ENCODE peak calls at places on chromosomes 13 and 19, in four cellular contexts. One of them, this sample, is unnamed.

GRCh38 chr13:26300140-26300539 is 46.2 kb downstream of the CDK8 start:
- DNase-seq in stimulated activated CD8-positive, alpha-beta memory T cell treated with anti-CD3 and anti-CD28 coated beads, Interleukin-15, amount 100 ng/mL, for 1 hour: no peak
- DNase-seq in GDM1: no peak
- DNase-seq in endodermal cell: no peak
- DNase-seq in this sample: no peak

GRCh38 chr13:73138967-73139491 is 80.2 kb downstream of the KLF5 start:
- DNase-seq in stimulated activated CD8-positive, alpha-beta memory T cell treated with anti-CD3 and anti-CD28 coated beads, Interleukin-15, amount 100 ng/mL, for 1 hour: no peak
- DNase-seq in GDM1: no peak
- DNase-seq in endodermal cell: no peak
- DNase-seq in this sample: no peak

GRCh38 chr13:83798731-83799130 is 83.5 kb downstream of the SLITRK1 start:
- DNase-seq in stimulated activated CD8-positive, alpha-beta memory T cell treated with anti-CD3 and anti-CD28 coated beads, Interleukin-15, amount 100 ng/mL, for 1 hour: no peak
- DNase-seq in GDM1: no peak
- DNase-seq in endodermal cell: no peak
- DNase-seq in this sample: no peak

GRCh38 chr19:48966541-48967345 is 1.6 kb downstream of the FTL start:
- DNase-seq in stimulated activated CD8-positive, alpha-beta memory T cell treated with anti-CD3 and anti-CD28 coated beads, Interleukin-15, amount 100 ng/mL, for 1 hour: no peak
- DNase-seq in GDM1: no peak
- DNase-seq in endodermal cell: no peak
- DNase-seq in this sample: no peak

GRCh38 chr13:114318624-114319023 is 4.3 kb downstream of the CHAMP1 start:
- DNase-seq in stimulated activated CD8-positive, alpha-beta memory T cell treated with anti-CD3 and anti-CD28 coated beads, Interleukin-15, amount 100 ng/mL, for 1 hour: no peak
- DNase-seq in GDM1: no peak
- DNase-seq in endodermal cell: no peak
- DNase-seq in this sample: no peak

GRCh38 chr13:112134150-112135075 is 67.5 kb downstream of the SOX1 start:
- DNase-seq in stimulated activated CD8-positive, alpha-beta memory T cell treated with anti-CD3 and anti-CD28 coated beads, Interleukin-15, amount 100 ng/mL, for 1 hour: no peak
- DNase-seq in GDM1: no peak
- DNase-seq in endodermal cell: peak
- DNase-seq in this sample: no peak

GRCh38 chr19:1343026-1343425 is 40.7 kb upstream of the NDUFS7 start:
- DNase-seq in stimulated activated CD8-positive, alpha-beta memory T cell treated with anti-CD3 and anti-CD28 coated beads, Interleukin-15, amount 100 ng/mL, for 1 hour: no peak
- DNase-seq in GDM1: no peak
- DNase-seq in endodermal cell: no peak
- DNase-seq in this sample: no peak

GRCh38 chr19:10701955-10702307 is 692 bp downstream of the QTRT1 start:
- DNase-seq in stimulated activated CD8-positive, alpha-beta memory T cell treated with anti-CD3 and anti-CD28 coated beads, Interleukin-15, amount 100 ng/mL, for 1 hour: no peak
- DNase-seq in GDM1: no peak
- DNase-seq in endodermal cell: peak
- DNase-seq in this sample: peak

GRCh38 chr19:30249911-30250310 is 122.3 kb upstream of the ZNF536 start:
- DNase-seq in stimulated activated CD8-positive, alpha-beta memory T cell treated with anti-CD3 and anti-CD28 coated beads, Interleukin-15, amount 100 ng/mL, for 1 hour: no peak
- DNase-seq in GDM1: no peak
- DNase-seq in endodermal cell: peak
- DNase-seq in this sample: no peak

GRCh38 chr13:35716186-35716585 is 239.7 kb upstream of the MAB21L1 start:
- DNase-seq in stimulated activated CD8-positive, alpha-beta memory T cell treated with anti-CD3 and anti-CD28 coated beads, Interleukin-15, amount 100 ng/mL, for 1 hour: no peak
- DNase-seq in GDM1: no peak
- DNase-seq in endodermal cell: no peak
- DNase-seq in this sample: no peak

GRCh38 chr19:47464619-47465018 is 7.1 kb downstream of the SLC8A2 start:
- DNase-seq in stimulated activated CD8-positive, alpha-beta memory T cell treated with anti-CD3 and anti-CD28 coated beads, Interleukin-15, amount 100 ng/mL, for 1 hour: no peak
- DNase-seq in GDM1: no peak
- DNase-seq in endodermal cell: no peak
- DNase-seq in this sample: no peak

GRCh38 chr13:51818771-51819511 is 15.0 kb upstream of the DHRS12 start:
- DNase-seq in stimulated activated CD8-positive, alpha-beta memory T cell treated with anti-CD3 and anti-CD28 coated beads, Interleukin-15, amount 100 ng/mL, for 1 hour: no peak
- DNase-seq in GDM1: no peak
- DNase-seq in endodermal cell: no peak
- DNase-seq in this sample: no peak

GRCh38 chr19:50268501-50268900 is 60.7 kb downstream of the KCNC3 start:
- DNase-seq in stimulated activated CD8-positive, alpha-beta memory T cell treated with anti-CD3 and anti-CD28 coated beads, Interleukin-15, amount 100 ng/mL, for 1 hour: no peak
- DNase-seq in GDM1: no peak
- DNase-seq in endodermal cell: no peak
- DNase-seq in this sample: no peak

GRCh38 chr19:17402982-17403855 is 2.2 kb downstream of the BST2 start:
- DNase-seq in stimulated activated CD8-positive, alpha-beta memory T cell treated with anti-CD3 and anti-CD28 coated beads, Interleukin-15, amount 100 ng/mL, for 1 hour: peak
- DNase-seq in GDM1: no peak
- DNase-seq in endodermal cell: peak
- DNase-seq in this sample: no peak

GRCh38 chr19:5352229-5352763 is 11.7 kb upstream of the PTPRS start:
- DNase-seq in stimulated activated CD8-positive, alpha-beta memory T cell treated with anti-CD3 and anti-CD28 coated beads, Interleukin-15, amount 100 ng/mL, for 1 hour: no peak
- DNase-seq in GDM1: no peak
- DNase-seq in endodermal cell: peak
- DNase-seq in this sample: no peak

GRCh38 chr19:3785464-3785937 is 680 bp downstream of the MATK start:
- DNase-seq in stimulated activated CD8-positive, alpha-beta memory T cell treated with anti-CD3 and anti-CD28 coated beads, Interleukin-15, amount 100 ng/mL, for 1 hour: no peak
- DNase-seq in GDM1: no peak
- DNase-seq in endodermal cell: peak
- DNase-seq in this sample: no peak

GRCh38 chr19:31263317-31263716 is 85.9 kb downstream of the TSHZ3 start:
- DNase-seq in stimulated activated CD8-positive, alpha-beta memory T cell treated with anti-CD3 and anti-CD28 coated beads, Interleukin-15, amount 100 ng/mL, for 1 hour: no peak
- DNase-seq in GDM1: no peak
- DNase-seq in endodermal cell: peak
- DNase-seq in this sample: no peak

GRCh38 chr13:21688056-21688455 is 17.2 kb downstream of the FGF9 start:
- DNase-seq in stimulated activated CD8-positive, alpha-beta memory T cell treated with anti-CD3 and anti-CD28 coated beads, Interleukin-15, amount 100 ng/mL, for 1 hour: no peak
- DNase-seq in GDM1: no peak
- DNase-seq in endodermal cell: no peak
- DNase-seq in this sample: no peak

GRCh38 chr19:23392706-23393105 is 2.6 kb downstream of the ZNF91 start:
- DNase-seq in stimulated activated CD8-positive, alpha-beta memory T cell treated with anti-CD3 and anti-CD28 coated beads, Interleukin-15, amount 100 ng/mL, for 1 hour: no peak
- DNase-seq in GDM1: no peak
- DNase-seq in endodermal cell: no peak
- DNase-seq in this sample: no peak